ENCODE peak calls at places on chromosomes 5 and 9, in four cellular contexts. Q is heart right ventricle, M is pancreas, W is lower lobe of right lung. L is an unnamed sample. For H3K4me1, the result is how much of the 10 kb centered on the place peaks cover.

GRCh38 chr5:8316608-8317007 is 447.7 kb downstream of the MTRR start:
- DNase-seq in W (no peak), Q (no peak), M (no peak), L (no peak)

GRCh38 chr9:128526729-128527128 is 22.2 kb downstream of the GLE1 start:
- DNase-seq in Q (no peak), M (no peak), W (no peak), L (no peak)

GRCh38 chr5:153222956-153223355 is 267.5 kb upstream of the GRIA1 start:
- DNase-seq in W (no peak), Q (no peak), M (no peak), L (no peak)

GRCh38 chr9:32292611-32293010 is 91.8 kb upstream of the ACO1 start:
- DNase-seq in Q (no peak), W (no peak), M (no peak), L (no peak)

GRCh38 chr9:130200038-130200979 is 28.1 kb downstream of the NCS1 start:
- DNase-seq in W (no peak), Q (no peak), M (no peak), L (no peak)

GRCh38 chr9:33813712-33814641 is 3.0 kb upstream of the UBE2R2 start:
- DNase-seq in M (no peak), W (no peak), Q (no peak), L (no peak)

GRCh38 chr9:35659340-35659739 is 1.2 kb downstream of the CCDC107 start:
- DNase-seq in W (no peak), Q (no peak), M (no peak), L (no peak)

GRCh38 chr9:97553141-97553540 is 51.7 kb downstream of the TMOD1 start:
- DNase-seq in M (no peak), Q (no peak), W (no peak), L (no peak)

GRCh38 chr5:24633705-24634325 is 11.0 kb downstream of the CDH10 start:
- DNase-seq in M (no peak), W (no peak), Q (no peak), L (no peak)

GRCh38 chr5:150271923-150272322 is 17.6 kb downstream of the CAMK2A start:
- DNase-seq in Q (no peak), M (no peak), W (no peak), L (no peak)

GRCh38 chr5:7015586-7016256 is 302.5 kb downstream of the TENT4A start:
- DNase-seq in W (no peak), Q (no peak), M (no peak), L (no peak)

GRCh38 chr5:81513982-81514381 is 120.0 kb upstream of the ACOT12 start:
- DNase-seq in Q (no peak), W (no peak), M (no peak), L (no peak)

GRCh38 chr9:10268500-10269485 is 344.0 kb downstream of the PTPRD start:
- DNase-seq in Q (no peak), M (peak), W (no peak), L (no peak)

GRCh38 chr5:131242728-131243255 is 21.1 kb upstream of the CDC42SE2 start:
- DNase-seq in M (no peak), Q (no peak), W (no peak), L (no peak)

GRCh38 chr5:160152901-160153300 is 33.7 kb upstream of the PWWP2A start:
- DNase-seq in Q (no peak), W (no peak), M (no peak), L (no peak)

GRCh38 chr5:122202952-122203351 is 73.6 kb downstream of the ZNF474 start:
- DNase-seq in Q (no peak), W (no peak), M (no peak), L (no peak)

GRCh38 chr5:57313716-57314115 is 139.9 kb downstream of the GPBP1 start:
- DNase-seq in Q (no peak), M (no peak), W (no peak), L (no peak)

GRCh38 chr5:133824661-133825254 is 143.7 kb downstream of the C5orf15 start:
- DNase-seq in W (no peak), M (no peak), Q (no peak), L (no peak)

GRCh38 chr9:73595036-73595545 is 443.4 kb downstream of the ANXA1 start:
- DNase-seq in Q (no peak), M (no peak), W (no peak), L (no peak)

GRCh38 chr5:147504001-147504400 is 5.9 kb downstream of the DPYSL3 start:
- DNase-seq in M (no peak), W (no peak), Q (no peak), L (no peak)

GRCh38 chr9:85013703-85014102 is 344.2 kb downstream of the NTRK2 start:
- DNase-seq in M (no peak), Q (no peak), W (no peak), L (no peak)

GRCh38 chr5:32990593-32991415 is 279.7 kb downstream of the NPR3 start:
- DNase-seq in M (no peak), W (no peak), Q (no peak), L (no peak)

GRCh38 chr5:53997736-53998627 is 312.4 kb downstream of the ARL15 start:
- DNase-seq in W (no peak), Q (no peak), M (no peak), L (no peak)

GRCh38 chr5:138905541-138905940 is 30.4 kb upstream of the LRRTM2 start:
- DNase-seq in W (no peak), Q (no peak), M (no peak), L (no peak)

GRCh38 chr9:21580636-21581353 is 98.7 kb upstream of the IFNE start:
- DNase-seq in M (no peak), Q (no peak), W (no peak), L (no peak)
- H3K4me3 ChIP-seq in M (no peak), Q (no peak), W (no peak), L (no peak)

DNA sequence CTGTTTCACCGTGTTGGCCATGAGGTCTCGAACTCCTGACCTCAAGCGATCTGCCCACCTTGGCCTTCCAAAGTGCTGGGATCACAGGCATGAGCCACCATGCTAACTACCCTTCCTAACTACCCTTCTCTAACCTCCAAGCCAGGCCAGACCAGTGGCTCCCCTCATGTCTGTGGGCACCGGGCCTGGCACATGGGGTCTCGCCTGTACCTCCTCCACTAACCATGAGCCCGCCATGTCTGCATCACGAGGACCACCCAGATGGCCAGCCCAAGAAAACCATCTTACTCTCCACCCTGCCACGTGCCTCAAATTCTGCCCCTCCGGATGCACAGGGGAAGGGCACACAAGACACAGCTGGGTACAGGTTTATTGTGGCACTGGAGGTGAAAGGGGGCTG is 9.6 kb upstream of the DBN1 start:
- DNase-seq in W (no peak), Q (no peak), M (no peak), L (no peak)
- H3K4me1 ChIP-seq in W (under half), Q (under half), M (under half), L (under half)

DNA sequence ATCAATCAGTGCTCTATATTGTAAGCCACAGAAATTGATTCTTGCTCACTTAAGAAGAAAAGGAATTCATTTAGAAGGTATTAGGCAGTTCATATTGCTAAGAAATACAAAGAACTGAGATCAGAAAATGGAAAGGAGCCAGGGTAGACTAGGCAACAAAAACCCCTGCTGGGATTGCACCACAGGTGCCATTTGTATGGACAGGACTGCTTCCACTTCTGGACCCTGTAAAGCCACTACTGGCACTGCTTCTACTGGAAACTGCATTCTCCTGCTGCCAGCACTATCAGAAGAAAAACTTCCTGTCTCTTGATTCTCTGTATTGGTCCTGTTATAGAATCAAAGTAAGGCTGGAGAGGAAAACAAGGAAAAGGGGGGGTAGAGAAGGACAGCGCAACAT is 45.9 kb downstream of the CERT1 start:
- DNase-seq in W (no peak), M (no peak), Q (no peak), L (no peak)
- H3K4me3 ChIP-seq in W (no peak), M (no peak), Q (no peak), L (no peak)

GRCh38 chr9:124268248-124268647 is 10.5 kb downstream of the NEK6 start:
- DNase-seq in M (no peak), Q (no peak), W (no peak), L (no peak)
- H3K4me1 ChIP-seq in M (under half), Q (under half), W (half or more), L (half or more)

GRCh38 chr9:18477719-18478118 is 3.8 kb downstream of the ADAMTSL1 start:
- DNase-seq in W (no peak), M (no peak), Q (no peak), L (no peak)
- H3K4me3 ChIP-seq in W (no peak), M (no peak), Q (no peak), L (no peak)

GRCh38 chr5:41961736-41962135 is 36.7 kb downstream of the FBXO4 start:
- DNase-seq in W (no peak), Q (no peak), M (no peak), L (no peak)
- H3K4me1 ChIP-seq in W (under half), Q (under half), M (under half), L (under half)

GRCh38 chr5:142597025-142597424 is 88.9 kb downstream of the FGF1 start:
- DNase-seq in Q (no peak), M (no peak), W (no peak), L (no peak)
- H3K4me3 ChIP-seq in Q (no peak), M (no peak), W (no peak), L (no peak)

GRCh38 chr5:2299388-2300220 is 416.9 kb upstream of the IRX4 start:
- DNase-seq in W (no peak), M (no peak), Q (no peak), L (no peak)

GRCh38 chr5:2300421-2300820 is 417.7 kb upstream of the IRX4 start:
- DNase-seq in Q (no peak), W (no peak), M (no peak), L (no peak)

GRCh38 chr5:2297991-2298390 is 415.3 kb upstream of the IRX4 start:
- DNase-seq in Q (no peak), M (no peak), W (no peak), L (no peak)

GRCh38 chr5:2300861-2301610 is 418.3 kb upstream of the IRX4 start:
- DNase-seq in Q (no peak), M (no peak), W (no peak), L (no peak)

GRCh38 chr5:2298746-2299145 is 416.0 kb upstream of the IRX4 start:
- DNase-seq in M (no peak), W (no peak), Q (no peak), L (no peak)
- H3K4me1 ChIP-seq in M (under half), W (under half), Q (under half), L (under half)

DNA sequence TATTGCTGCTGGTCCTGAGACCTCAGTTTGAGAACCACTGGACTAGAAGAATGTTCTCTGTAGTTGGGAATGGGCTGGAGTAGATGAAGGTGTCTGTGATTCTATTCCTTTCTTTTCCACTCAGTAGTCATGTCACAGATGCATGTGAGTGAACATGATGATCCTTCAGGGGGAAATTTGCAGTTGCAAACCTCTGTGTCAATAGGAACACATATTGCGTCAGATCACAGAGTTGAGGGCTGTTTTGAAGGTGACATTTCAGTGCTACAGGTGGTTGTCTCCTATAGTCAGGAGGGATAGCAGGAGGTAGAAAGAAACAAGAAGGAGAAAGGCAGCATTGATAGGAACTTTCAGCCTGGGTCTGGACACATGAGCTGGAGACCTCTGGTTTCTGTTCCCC is 239.3 kb downstream of the ARHGEF28 start:
- DNase-seq in Q (no peak), W (no peak), M (no peak), L (no peak)
- H3K4me3 ChIP-seq in Q (no peak), W (no peak), M (no peak), L (no peak)

GRCh38 chr5:172180936-172181335 is 7.1 kb downstream of the STK10 start:
- DNase-seq in W (no peak), Q (no peak), M (no peak), L (no peak)

GRCh38 chr5:172182291-172182690 is 5.7 kb downstream of the STK10 start:
- DNase-seq in Q (no peak), M (no peak), W (no peak), L (no peak)

GRCh38 chr5:172185096-172185461 is 2.9 kb downstream of the STK10 start:
- DNase-seq in W (no peak), Q (no peak), M (no peak), L (no peak)

GRCh38 chr5:172186114-172186695 is 1.8 kb downstream of the STK10 start:
- DNase-seq in M (no peak), W (no peak), Q (no peak), L (no peak)

GRCh38 chr5:172183881-172184280 is 4.1 kb downstream of the STK10 start:
- DNase-seq in M (no peak), Q (no peak), W (no peak), L (no peak)
- H3K4me1 ChIP-seq in M (under half), Q (under half), W (half or more), L (under half)